ENCODE peak calls at places on chromosomes 13 and 19, in seven cellular contexts. P, N, V, D, L, W and C are unnamed samples.

GRCh38 chr13:44549461-44549860 is 26.7 kb downstream of the TSC22D1 start:
- DNase-seq in P (no peak), N (no peak), V (no peak), D (no peak), L (no peak), W (no peak), C (no peak)

GRCh38 chr13:101709952-101710351 is 257.5 kb downstream of the ITGBL1 start:
- DNase-seq in P (no peak), N (no peak), V (no peak), D (no peak), L (no peak), W (no peak), C (no peak)

GRCh38 chr13:50626031-50626643 is 217.4 kb downstream of the DLEU7 start:
- DNase-seq in P (peak), N (no peak), V (peak), D (no peak), L (no peak), W (no peak), C (no peak)

GRCh38 chr13:77893066-77893465 is 25.6 kb downstream of the EDNRB start:
- DNase-seq in P (no peak), N (no peak), V (no peak), D (no peak), L (no peak), W (no peak), C (no peak)

GRCh38 chr13:53064721-53065120 is 36.1 kb downstream of the OLFM4 start:
- DNase-seq in P (peak), N (no peak), V (no peak), D (no peak), L (no peak), W (no peak), C (no peak)

GRCh38 chr19:35718345-35719041 is 690 bp downstream of the KMT2B start:
- DNase-seq in P (peak), N (peak), V (no peak), D (no peak), L (peak), W (peak), C (peak)

GRCh38 chr19:2255982-2256685 is at the start of gene JSRP1:
- DNase-seq in P (no peak), N (no peak), V (no peak), D (no peak), L (peak), W (no peak), C (no peak)

GRCh38 chr13:22285867-22286632 is 615.2 kb downstream of the FGF9 start:
- DNase-seq in P (peak), N (no peak), V (no peak), D (no peak), L (no peak), W (no peak), C (no peak)

GRCh38 chr19:2476451-2477140 is 669 bp downstream of the GADD45B start:
- DNase-seq in P (peak), N (peak), V (peak), D (no peak), L (peak), W (peak), C (peak)

GRCh38 chr13:46274094-46274698 is 62.5 kb downstream of the LRRC63 start:
- DNase-seq in P (no peak), N (no peak), V (no peak), D (no peak), L (no peak), W (no peak), C (no peak)

GRCh38 chr19:11581740-11582139 is 4.3 kb upstream of the ACP5 start:
- DNase-seq in P (peak), N (no peak), V (no peak), D (no peak), L (no peak), W (no peak), C (no peak)
- H3K4me3 ChIP-seq in P (no peak), N (no peak), V (no peak), D (no peak), L (no peak), W (no peak), C (no peak)

GRCh38 chr19:18397242-18398202 is at the start of gene LRRC25:
- DNase-seq in P (peak), N (peak), V (peak), D (no peak), L (peak), W (peak), C (no peak)
- H3K4me3 ChIP-seq in P (no peak), N (no peak), V (no peak), D (peak), L (no peak), W (no peak), C (no peak)

DNA sequence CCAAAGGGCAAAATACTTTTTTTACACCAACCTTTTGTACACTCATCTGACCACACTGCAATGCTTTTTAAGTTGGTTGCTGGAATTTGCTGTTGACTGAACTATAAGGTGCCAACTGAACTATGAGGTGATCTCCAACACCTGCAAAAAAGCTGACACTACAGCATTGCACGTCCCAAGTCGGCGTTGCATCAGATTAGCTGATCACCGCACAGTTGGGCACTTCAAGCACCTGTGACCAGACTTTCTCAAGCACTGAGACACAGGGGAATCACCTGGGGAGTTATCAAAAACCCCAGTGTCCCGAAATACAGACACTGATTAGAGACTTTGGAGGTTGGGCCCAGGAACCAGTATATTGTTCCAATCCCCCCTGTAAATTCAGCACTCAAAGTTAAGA is 1.1 kb downstream of the NLRP11 start:
- DNase-seq in P (no peak), N (no peak), V (no peak), D (no peak), L (no peak), W (no peak), C (no peak)
- H3K4me3 ChIP-seq in P (no peak), N (no peak), V (no peak), D (no peak), L (no peak), W (no peak), C (no peak)

DNA sequence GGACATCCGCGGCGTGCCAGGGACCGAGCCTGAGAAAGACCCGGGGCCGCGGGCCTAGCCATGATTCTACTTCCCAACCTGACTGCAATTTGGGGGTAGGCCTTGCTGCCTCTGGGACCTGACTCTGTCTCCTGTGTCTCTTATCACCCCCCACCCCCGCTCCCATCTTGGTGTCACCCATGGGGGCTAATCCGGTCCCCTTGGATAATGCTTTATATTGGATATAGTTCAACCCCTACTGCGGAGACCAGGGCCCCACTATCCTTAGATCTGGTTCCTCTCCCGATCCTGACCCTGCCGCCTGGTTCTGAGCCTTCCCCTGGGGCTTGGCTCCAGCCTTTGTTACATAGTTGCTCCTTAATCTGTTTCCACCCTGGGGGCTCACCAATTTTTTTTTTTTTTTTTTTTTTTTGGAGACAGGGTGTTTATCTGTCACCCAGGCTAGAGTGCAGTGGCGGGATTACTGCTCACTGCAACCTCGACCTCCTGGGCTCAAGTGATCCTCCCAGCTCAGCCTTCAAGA is 1.3 kb downstream of the BLOC1S3 start:
- DNase-seq in P (no peak), N (no peak), V (no peak), D (no peak), L (no peak), W (no peak), C (no peak)
- H3K4me3 ChIP-seq in P (peak), N (peak), V (peak), D (peak), L (peak), W (peak), C (peak)

GRCh38 chr19:48900477-48901452 is 653 bp downstream of the NUCB1 start:
- DNase-seq in P (peak), N (no peak), V (no peak), D (peak), L (peak), W (no peak), C (peak)

GRCh38 chr19:48895226-48895625 is 3.3 kb downstream of the TULP2 start:
- DNase-seq in P (no peak), N (no peak), V (no peak), D (no peak), L (no peak), W (no peak), C (no peak)

GRCh38 chr19:48899781-48900476 is at the start of gene NUCB1:
- DNase-seq in P (peak), N (peak), V (peak), D (peak), L (peak), W (peak), C (peak)

GRCh38 chr19:48896191-48896720 is 2.3 kb downstream of the TULP2 start:
- DNase-seq in P (no peak), N (peak), V (peak), D (peak), L (peak), W (peak), C (no peak)

DNA sequence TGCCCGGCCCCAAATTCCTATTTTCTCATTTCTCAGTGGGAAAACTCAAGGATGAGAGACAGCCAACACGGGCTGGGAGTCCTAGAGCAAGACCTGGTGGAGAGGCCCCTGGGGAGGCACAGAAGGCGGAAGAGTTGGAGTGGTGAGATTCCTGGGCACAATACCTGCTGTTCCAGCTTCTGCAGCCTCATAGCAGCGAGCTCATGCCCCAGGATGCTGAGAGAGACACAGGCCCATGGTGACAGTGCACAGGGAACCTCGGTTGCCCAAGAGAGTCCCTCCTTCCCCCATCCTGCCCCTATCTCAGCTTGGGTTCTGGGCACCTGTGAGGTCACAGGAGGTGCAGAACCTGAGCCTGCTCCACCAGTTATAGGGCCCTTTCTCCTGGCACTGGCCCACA is 1.4 kb downstream of the TULP2 start:
- DNase-seq in P (no peak), N (no peak), V (no peak), D (no peak), L (no peak), W (no peak), C (no peak)
- H3K4me3 ChIP-seq in P (no peak), N (no peak), V (no peak), D (no peak), L (no peak), W (no peak), C (no peak)

GRCh38 chr19:678791-679388 is 2.7 kb downstream of the FSTL3 start:
- DNase-seq in P (no peak), N (no peak), V (peak), D (no peak), L (no peak), W (no peak), C (no peak)

GRCh38 chr19:676007-676342 is 217 bp upstream of the FSTL3 start:
- DNase-seq in P (no peak), N (no peak), V (no peak), D (no peak), L (no peak), W (no peak), C (no peak)

GRCh38 chr19:676343-677105 is at the start of gene FSTL3:
- DNase-seq in P (no peak), N (peak), V (no peak), D (no peak), L (no peak), W (peak), C (no peak)

GRCh38 chr19:677601-678380 is 1.6 kb downstream of the FSTL3 start:
- DNase-seq in P (no peak), N (no peak), V (no peak), D (peak), L (peak), W (no peak), C (no peak)

DNA sequence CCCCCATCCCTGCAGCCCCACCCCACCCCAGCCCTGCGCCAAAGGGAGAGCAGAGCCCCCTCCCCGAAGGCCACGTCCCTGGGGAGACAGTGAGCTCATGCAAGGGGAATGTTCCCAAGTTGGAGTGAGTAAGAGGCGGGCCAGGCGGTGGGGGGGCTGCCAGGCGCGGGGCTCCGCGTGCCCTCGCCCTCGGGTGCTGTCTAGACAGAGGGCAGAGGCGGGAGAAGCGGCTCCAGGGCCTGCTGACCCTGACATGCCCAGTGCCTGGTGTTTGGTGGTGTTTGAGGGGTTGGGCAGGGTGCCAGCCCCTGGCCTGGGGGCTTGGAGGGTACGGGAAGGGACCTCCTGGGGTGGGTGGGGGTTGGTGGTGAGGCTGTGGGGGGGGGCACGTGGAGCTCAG is 1.0 kb downstream of the FSTL3 start:
- DNase-seq in P (no peak), N (no peak), V (peak), D (peak), L (peak), W (peak), C (no peak)
- H3K4me3 ChIP-seq in P (no peak), N (no peak), V (peak), D (peak), L (no peak), W (peak), C (peak)